ENCODE peak calls at places on chromosomes 11 and 22, in nine cellular contexts. One of them, this sample, is unnamed.

GRCh38 chr22:27386186-27386585 is 415.4 kb downstream of the MN1 start:
- DNase-seq in tibial nerve: no peak
- DNase-seq in MCF 10A: no peak
- DNase-seq in A172: no peak
- DNase-seq in mesenchymal stem cell: no peak
- DNase-seq in SIG-M5: no peak
- DNase-seq in GM03348: no peak
- DNase-seq in CD4-positive, alpha-beta memory T cell: no peak
- DNase-seq in heart right ventricle: no peak
- DNase-seq in this sample: no peak

GRCh38 chr11:114219559-114220349 is 76.4 kb upstream of the NNMT start:
- DNase-seq in tibial nerve: no peak
- DNase-seq in MCF 10A: peak; percentile 73
- DNase-seq in A172: peak; percentile 66
- DNase-seq in mesenchymal stem cell: peak; percentile 89
- DNase-seq in SIG-M5: no peak
- DNase-seq in GM03348: no peak
- DNase-seq in CD4-positive, alpha-beta memory T cell: no peak
- DNase-seq in heart right ventricle: no peak
- DNase-seq in this sample: peak; percentile 79

GRCh38 chr11:41786087-41786486 is 326.6 kb upstream of the LRRC4C start:
- DNase-seq in tibial nerve: no peak
- DNase-seq in MCF 10A: no peak
- DNase-seq in A172: no peak
- DNase-seq in mesenchymal stem cell: peak; percentile 34
- DNase-seq in SIG-M5: no peak
- DNase-seq in GM03348: peak; percentile 18
- DNase-seq in CD4-positive, alpha-beta memory T cell: no peak
- DNase-seq in heart right ventricle: no peak
- DNase-seq in this sample: no peak

GRCh38 chr11:20415432-20415831 is 27.9 kb downstream of the PRMT3 start:
- DNase-seq in tibial nerve: no peak
- DNase-seq in MCF 10A: no peak
- DNase-seq in A172: no peak
- DNase-seq in mesenchymal stem cell: no peak
- DNase-seq in SIG-M5: no peak
- DNase-seq in GM03348: no peak
- DNase-seq in CD4-positive, alpha-beta memory T cell: no peak
- DNase-seq in heart right ventricle: no peak
- DNase-seq in this sample: no peak

GRCh38 chr11:4466168-4466891 is 16.1 kb upstream of the OR52K1 start:
- DNase-seq in tibial nerve: no peak
- DNase-seq in MCF 10A: no peak
- DNase-seq in A172: no peak
- DNase-seq in mesenchymal stem cell: no peak
- DNase-seq in SIG-M5: no peak
- DNase-seq in GM03348: no peak
- DNase-seq in CD4-positive, alpha-beta memory T cell: no peak
- DNase-seq in heart right ventricle: no peak
- DNase-seq in this sample: no peak

GRCh38 chr11:126026579-126026978 is 36.1 kb downstream of the CDON start:
- DNase-seq in tibial nerve: no peak
- DNase-seq in MCF 10A: no peak
- DNase-seq in A172: no peak
- DNase-seq in mesenchymal stem cell: no peak
- DNase-seq in SIG-M5: no peak
- DNase-seq in GM03348: no peak
- DNase-seq in CD4-positive, alpha-beta memory T cell: no peak
- DNase-seq in heart right ventricle: no peak
- DNase-seq in this sample: no peak

GRCh38 chr11:61693897-61694840 is 14.0 kb downstream of the DAGLA start:
- DNase-seq in tibial nerve: no peak
- DNase-seq in MCF 10A: peak; percentile 62
- DNase-seq in A172: no peak
- DNase-seq in mesenchymal stem cell: no peak
- DNase-seq in SIG-M5: no peak
- DNase-seq in GM03348: no peak
- DNase-seq in CD4-positive, alpha-beta memory T cell: no peak
- DNase-seq in heart right ventricle: no peak
- DNase-seq in this sample: no peak

GRCh38 chr22:31870890-31871289 is 73.4 kb upstream of the YWHAH start:
- DNase-seq in tibial nerve: no peak
- DNase-seq in MCF 10A: peak; percentile 74
- DNase-seq in A172: peak; percentile 38
- DNase-seq in mesenchymal stem cell: peak; percentile 97
- DNase-seq in SIG-M5: no peak
- DNase-seq in GM03348: peak; percentile 20
- DNase-seq in CD4-positive, alpha-beta memory T cell: no peak
- DNase-seq in heart right ventricle: no peak
- DNase-seq in this sample: no peak

GRCh38 chr22:41003041-41003440 is 51.9 kb downstream of the RBX1 start:
- DNase-seq in tibial nerve: no peak
- DNase-seq in MCF 10A: no peak
- DNase-seq in A172: no peak
- DNase-seq in mesenchymal stem cell: no peak
- DNase-seq in SIG-M5: no peak
- DNase-seq in GM03348: no peak
- DNase-seq in CD4-positive, alpha-beta memory T cell: no peak
- DNase-seq in heart right ventricle: no peak
- DNase-seq in this sample: no peak

GRCh38 chr11:108713076-108713790 is 48.4 kb downstream of the DDX10 start:
- DNase-seq in tibial nerve: no peak
- DNase-seq in MCF 10A: no peak
- DNase-seq in A172: no peak
- DNase-seq in mesenchymal stem cell: peak; percentile 79
- DNase-seq in SIG-M5: no peak
- DNase-seq in GM03348: no peak
- DNase-seq in CD4-positive, alpha-beta memory T cell: no peak
- DNase-seq in heart right ventricle: no peak
- DNase-seq in this sample: no peak

GRCh38 chr11:64874308-64874707 is 4.1 kb downstream of the EHD1 start:
- DNase-seq in tibial nerve: peak; percentile 63
- DNase-seq in MCF 10A: no peak
- DNase-seq in A172: no peak
- DNase-seq in mesenchymal stem cell: peak; percentile 68
- DNase-seq in SIG-M5: no peak
- DNase-seq in GM03348: no peak
- DNase-seq in CD4-positive, alpha-beta memory T cell: peak; percentile 66
- DNase-seq in heart right ventricle: no peak
- DNase-seq in this sample: no peak

GRCh38 chr11:92892769-92893168 is 76.7 kb upstream of the MTNR1B start:
- DNase-seq in tibial nerve: no peak
- DNase-seq in MCF 10A: no peak
- DNase-seq in A172: no peak
- DNase-seq in mesenchymal stem cell: no peak
- DNase-seq in SIG-M5: no peak
- DNase-seq in GM03348: no peak
- DNase-seq in CD4-positive, alpha-beta memory T cell: no peak
- DNase-seq in heart right ventricle: no peak
- DNase-seq in this sample: no peak

GRCh38 chr11:28268925-28269324 is 160.7 kb downstream of the METTL15 start:
- DNase-seq in tibial nerve: no peak
- DNase-seq in MCF 10A: no peak
- DNase-seq in A172: no peak
- DNase-seq in mesenchymal stem cell: no peak
- DNase-seq in SIG-M5: no peak
- DNase-seq in GM03348: no peak
- DNase-seq in CD4-positive, alpha-beta memory T cell: no peak
- DNase-seq in heart right ventricle: no peak
- DNase-seq in this sample: no peak

GRCh38 chr22:37741312-37741795 is 44.5 kb downstream of the TRIOBP start:
- DNase-seq in tibial nerve: peak; percentile 86
- DNase-seq in MCF 10A: peak; percentile 96
- DNase-seq in A172: no peak
- DNase-seq in mesenchymal stem cell: peak; percentile 99
- DNase-seq in SIG-M5: peak; percentile 41
- DNase-seq in GM03348: peak; percentile 94
- DNase-seq in CD4-positive, alpha-beta memory T cell: no peak
- DNase-seq in heart right ventricle: peak; percentile 76
- DNase-seq in this sample: peak; percentile 29

GRCh38 chr11:103530257-103530656 is 421.0 kb downstream of the DYNC2H1 start:
- DNase-seq in tibial nerve: no peak
- DNase-seq in MCF 10A: no peak
- DNase-seq in A172: peak; percentile 38
- DNase-seq in mesenchymal stem cell: peak; percentile 53
- DNase-seq in SIG-M5: no peak
- DNase-seq in GM03348: no peak
- DNase-seq in CD4-positive, alpha-beta memory T cell: no peak
- DNase-seq in heart right ventricle: no peak
- DNase-seq in this sample: no peak

GRCh38 chr11:3627291-3627690 is 14.5 kb downstream of the ART5 start:
- DNase-seq in tibial nerve: no peak
- DNase-seq in MCF 10A: no peak
- DNase-seq in A172: peak; percentile 98
- DNase-seq in mesenchymal stem cell: peak; percentile 81
- DNase-seq in SIG-M5: no peak
- DNase-seq in GM03348: peak; percentile 85
- DNase-seq in CD4-positive, alpha-beta memory T cell: no peak
- DNase-seq in heart right ventricle: no peak
- DNase-seq in this sample: no peak

GRCh38 chr11:44376423-44376822 is 66.5 kb upstream of the ALX4 start:
- DNase-seq in tibial nerve: no peak
- DNase-seq in MCF 10A: no peak
- DNase-seq in A172: no peak
- DNase-seq in mesenchymal stem cell: no peak
- DNase-seq in SIG-M5: no peak
- DNase-seq in GM03348: no peak
- DNase-seq in CD4-positive, alpha-beta memory T cell: no peak
- DNase-seq in heart right ventricle: no peak
- DNase-seq in this sample: no peak

GRCh38 chr22:46142548-46143490 is 7.5 kb upstream of the PPARA start:
- DNase-seq in tibial nerve: no peak
- DNase-seq in MCF 10A: no peak
- DNase-seq in A172: no peak
- DNase-seq in mesenchymal stem cell: no peak
- DNase-seq in SIG-M5: no peak
- DNase-seq in GM03348: no peak
- DNase-seq in CD4-positive, alpha-beta memory T cell: no peak
- DNase-seq in heart right ventricle: peak; percentile 23
- DNase-seq in this sample: no peak

GRCh38 chr11:106990322-106990721 is 28.0 kb downstream of the GUCY1A2 start:
- DNase-seq in tibial nerve: no peak
- DNase-seq in MCF 10A: no peak
- DNase-seq in A172: no peak
- DNase-seq in mesenchymal stem cell: no peak
- DNase-seq in SIG-M5: no peak
- DNase-seq in GM03348: no peak
- DNase-seq in CD4-positive, alpha-beta memory T cell: no peak
- DNase-seq in heart right ventricle: peak; percentile 45
- DNase-seq in this sample: no peak

GRCh38 chr22:45731798-45732495 is 60.3 kb downstream of the ATXN10 start:
- DNase-seq in tibial nerve: no peak
- DNase-seq in MCF 10A: peak; percentile 85
- DNase-seq in A172: peak; percentile 5
- DNase-seq in mesenchymal stem cell: peak; percentile 47
- DNase-seq in SIG-M5: no peak
- DNase-seq in GM03348: peak; percentile 30
- DNase-seq in CD4-positive, alpha-beta memory T cell: no peak
- DNase-seq in heart right ventricle: no peak
- DNase-seq in this sample: no peak

GRCh38 chr11:96045622-96046456 is 121.9 kb upstream of the MTMR2 start:
- DNase-seq in tibial nerve: peak; percentile 15
- DNase-seq in MCF 10A: no peak
- DNase-seq in A172: peak; percentile 16
- DNase-seq in mesenchymal stem cell: peak; percentile 40
- DNase-seq in SIG-M5: no peak
- DNase-seq in GM03348: peak; percentile 85
- DNase-seq in CD4-positive, alpha-beta memory T cell: no peak
- DNase-seq in heart right ventricle: peak; percentile 23
- DNase-seq in this sample: peak; percentile 86